ENCODE peak calls at places on chromosomes 11 and 22, in nine cellular contexts. One of them, this sample, is unnamed.

GRCh38 chr11:122149232-122149631 is 33.2 kb upstream of the BLID start:
- DNase-seq in AML-193: no peak
- DNase-seq in substantia nigra: no peak
- DNase-seq in GM12864: no peak
- DNase-seq in left cardiac atrium: no peak
- DNase-seq in activated CD4-positive, CD25-positive, alpha-beta regulatory T cell: no peak
- DNase-seq in heart left ventricle: no peak
- DNase-seq in right cardiac atrium: no peak
- DNase-seq in PC-9: no peak
- DNase-seq in this sample: no peak

GRCh38 chr11:36793542-36793926 is 195.5 kb upstream of the RAG2 start:
- DNase-seq in GM12864: no peak
- DNase-seq in heart left ventricle: no peak
- DNase-seq in substantia nigra: no peak
- DNase-seq in left cardiac atrium: no peak
- DNase-seq in PC-9: no peak
- DNase-seq in right cardiac atrium: no peak
- DNase-seq in activated CD4-positive, CD25-positive, alpha-beta regulatory T cell: no peak
- DNase-seq in AML-193: no peak
- DNase-seq in this sample: no peak

GRCh38 chr11:68857037-68857586 is 15.4 kb upstream of the CPT1A start:
- DNase-seq in GM12864: no peak
- DNase-seq in AML-193: no peak
- DNase-seq in PC-9: no peak
- DNase-seq in substantia nigra: no peak
- DNase-seq in activated CD4-positive, CD25-positive, alpha-beta regulatory T cell: no peak
- DNase-seq in left cardiac atrium: no peak
- DNase-seq in heart left ventricle: no peak
- DNase-seq in right cardiac atrium: no peak
- DNase-seq in this sample: no peak

GRCh38 chr11:75453916-75454655 is 21.1 kb upstream of the KLHL35 start:
- DNase-seq in heart left ventricle: no peak
- DNase-seq in substantia nigra: peak; percentile 46
- DNase-seq in GM12864: no peak
- DNase-seq in right cardiac atrium: peak; percentile 7
- DNase-seq in left cardiac atrium: no peak
- DNase-seq in AML-193: no peak
- DNase-seq in activated CD4-positive, CD25-positive, alpha-beta regulatory T cell: no peak
- DNase-seq in PC-9: no peak
- DNase-seq in this sample: no peak

GRCh38 chr11:70176940-70177689 is 26.0 kb upstream of the FADD start:
- DNase-seq in activated CD4-positive, CD25-positive, alpha-beta regulatory T cell: peak; percentile 18
- DNase-seq in substantia nigra: no peak
- DNase-seq in PC-9: peak; percentile 62
- DNase-seq in left cardiac atrium: no peak
- DNase-seq in AML-193: peak; percentile 44
- DNase-seq in GM12864: no peak
- DNase-seq in right cardiac atrium: peak; percentile 66
- DNase-seq in heart left ventricle: no peak
- DNase-seq in this sample: peak; percentile 53

GRCh38 chr11:44133335-44133946 is 38.0 kb downstream of the EXT2 start:
- DNase-seq in AML-193: peak; percentile 22
- DNase-seq in right cardiac atrium: no peak
- DNase-seq in substantia nigra: no peak
- DNase-seq in PC-9: no peak
- DNase-seq in GM12864: no peak
- DNase-seq in left cardiac atrium: no peak
- DNase-seq in heart left ventricle: no peak
- DNase-seq in activated CD4-positive, CD25-positive, alpha-beta regulatory T cell: no peak
- DNase-seq in this sample: peak; percentile 23

GRCh38 chr22:20015971-20016733 is 471 bp downstream of the ARVCF start:
- DNase-seq in GM12864: no peak
- DNase-seq in left cardiac atrium: peak; percentile 58
- DNase-seq in substantia nigra: peak; percentile 90
- DNase-seq in activated CD4-positive, CD25-positive, alpha-beta regulatory T cell: no peak
- DNase-seq in right cardiac atrium: peak; percentile 74
- DNase-seq in heart left ventricle: peak; percentile 55
- DNase-seq in AML-193: no peak
- DNase-seq in PC-9: no peak
- DNase-seq in this sample: peak; percentile 12

GRCh38 chr11:2526808-2527381 is 82.1 kb downstream of the KCNQ1 start:
- DNase-seq in AML-193: no peak
- DNase-seq in right cardiac atrium: peak; percentile 83
- DNase-seq in PC-9: no peak
- DNase-seq in left cardiac atrium: peak; percentile 60
- DNase-seq in heart left ventricle: peak; percentile 77
- DNase-seq in substantia nigra: no peak
- DNase-seq in GM12864: peak; percentile 22
- DNase-seq in activated CD4-positive, CD25-positive, alpha-beta regulatory T cell: no peak
- DNase-seq in this sample: no peak

GRCh38 chr11:8066911-8067455 is 14.0 kb upstream of the TUB start:
- DNase-seq in right cardiac atrium: no peak
- DNase-seq in substantia nigra: no peak
- DNase-seq in heart left ventricle: no peak
- DNase-seq in left cardiac atrium: no peak
- DNase-seq in PC-9: no peak
- DNase-seq in GM12864: no peak
- DNase-seq in activated CD4-positive, CD25-positive, alpha-beta regulatory T cell: no peak
- DNase-seq in AML-193: no peak
- DNase-seq in this sample: no peak

GRCh38 chr22:41766476-41766875 is 34.0 kb upstream of the CCDC134 start:
- DNase-seq in right cardiac atrium: no peak
- DNase-seq in substantia nigra: no peak
- DNase-seq in AML-193: no peak
- DNase-seq in heart left ventricle: no peak
- DNase-seq in left cardiac atrium: no peak
- DNase-seq in PC-9: no peak
- DNase-seq in GM12864: no peak
- DNase-seq in activated CD4-positive, CD25-positive, alpha-beta regulatory T cell: no peak
- DNase-seq in this sample: no peak

GRCh38 chr22:29311468-29312217 is 3.9 kb downstream of the RASL10A start:
- DNase-seq in AML-193: no peak
- DNase-seq in GM12864: no peak
- DNase-seq in heart left ventricle: peak; percentile 61
- DNase-seq in right cardiac atrium: peak; percentile 87
- DNase-seq in substantia nigra: peak; percentile 58
- DNase-seq in left cardiac atrium: peak; percentile 43
- DNase-seq in activated CD4-positive, CD25-positive, alpha-beta regulatory T cell: no peak
- DNase-seq in PC-9: no peak
- DNase-seq in this sample: no peak

GRCh38 chr11:11010624-11011127 is 152.8 kb upstream of the ZBED5 start:
- DNase-seq in substantia nigra: no peak
- DNase-seq in activated CD4-positive, CD25-positive, alpha-beta regulatory T cell: no peak
- DNase-seq in right cardiac atrium: peak; percentile 69
- DNase-seq in AML-193: no peak
- DNase-seq in heart left ventricle: peak; percentile 57
- DNase-seq in GM12864: no peak
- DNase-seq in left cardiac atrium: peak; percentile 39
- DNase-seq in PC-9: no peak
- DNase-seq in this sample: peak; percentile 40

GRCh38 chr11:77747381-77747969 is 73.0 kb downstream of the RSF1 start:
- DNase-seq in PC-9: no peak
- DNase-seq in heart left ventricle: no peak
- DNase-seq in substantia nigra: no peak
- DNase-seq in left cardiac atrium: no peak
- DNase-seq in GM12864: no peak
- DNase-seq in AML-193: no peak
- DNase-seq in right cardiac atrium: no peak
- DNase-seq in activated CD4-positive, CD25-positive, alpha-beta regulatory T cell: no peak
- DNase-seq in this sample: no peak

GRCh38 chr11:61020706-61021235 is 49.3 kb downstream of the CD6 start:
- DNase-seq in activated CD4-positive, CD25-positive, alpha-beta regulatory T cell: no peak
- DNase-seq in substantia nigra: no peak
- DNase-seq in left cardiac atrium: no peak
- DNase-seq in heart left ventricle: no peak
- DNase-seq in right cardiac atrium: no peak
- DNase-seq in GM12864: no peak
- DNase-seq in AML-193: no peak
- DNase-seq in PC-9: no peak
- DNase-seq in this sample: no peak

This sample was measured in A549.